ENCODE peak calls at places on chromosomes 3 and 15, in ten cellular contexts. J is GM23338, Y is hepatocyte, C is glutamatergic neuron, Q is GM12865, R is pancreas, N is AG04450, S is fibroblast of lung, H is AG10803, P is endothelial cell. U is an unnamed sample.

GRCh38 chr3:128559486-128560225 is 66.7 kb upstream of the GATA2 start:
- DNase-seq in J (peak; percentile 52), Y (no peak), C (no peak), Q (no peak), R (no peak), N (no peak), S (no peak), H (no peak), P (no peak), U (peak; percentile 43)

GRCh38 chr3:97821413-97821809 is 400 bp upstream of the CRYBG3 start:
- DNase-seq in J (peak; percentile 79), Y (peak; percentile 66), C (peak; percentile 48), Q (no peak), R (no peak), N (no peak), S (peak; percentile 62), H (no peak), P (peak; percentile 43), U (peak; percentile 65)

GRCh38 chr3:170585937-170586310 is at the start of gene SLC7A14:
- DNase-seq in J (peak; percentile 75), Y (no peak), C (peak; percentile 62), Q (no peak), R (no peak), N (no peak), S (no peak), H (no peak), P (no peak), U (no peak)

GRCh38 chr3:67529337-67529736 is 125.1 kb downstream of the SUCLG2 start:
- DNase-seq in J (no peak), Y (no peak), C (no peak), Q (no peak), R (no peak), N (no peak), S (no peak), H (no peak), P (no peak), U (no peak)

GRCh38 chr3:11389570-11390268 is 117.5 kb downstream of the ATG7 start:
- DNase-seq in J (no peak), Y (no peak), C (no peak), Q (no peak), R (no peak), N (no peak), S (peak; percentile 57), H (peak; percentile 64), P (no peak), U (no peak)

GRCh38 chr3:72829701-72830100 is 18.5 kb downstream of the SHQ1 start:
- DNase-seq in J (no peak), Y (no peak), C (no peak), Q (no peak), R (no peak), N (no peak), S (no peak), H (peak; percentile 82), P (no peak), U (no peak)

GRCh38 chr3:172074578-172074977 is 35.2 kb downstream of the FNDC3B start:
- DNase-seq in J (no peak), Y (no peak), C (no peak), Q (no peak), R (no peak), N (no peak), S (peak; percentile 28), H (peak; percentile 65), P (no peak), U (no peak)

GRCh38 chr3:119825820-119826219 is 43.9 kb downstream of the NR1I2 start:
- DNase-seq in J (no peak), Y (peak; percentile 31), C (no peak), Q (no peak), R (no peak), N (no peak), S (no peak), H (no peak), P (no peak), U (no peak)

GRCh38 chr3:194003128-194004057 is 132.6 kb upstream of the HES1 start:
- DNase-seq in J (peak; percentile 68), Y (peak; percentile 94), C (peak; percentile 71), Q (peak; percentile 51), R (peak; percentile 85), N (peak; percentile 47), S (peak; percentile 95), H (peak; percentile 95), P (peak; percentile 50), U (peak; percentile 65)

GRCh38 chr3:129526121-129526900 is 2.1 kb upstream of the RHO start:
- DNase-seq in J (no peak), Y (no peak), C (no peak), Q (peak; percentile 60), R (no peak), N (no peak), S (no peak), H (no peak), P (no peak), U (no peak)

GRCh38 chr15:84766461-84767005 is 18.1 kb downstream of the ZNF592 start:
- DNase-seq in J (no peak), Y (no peak), C (no peak), Q (no peak), R (no peak), N (no peak), S (no peak), H (no peak), P (no peak), U (no peak)

GRCh38 chr15:84762840-84763572 is 14.6 kb downstream of the ZNF592 start:
- DNase-seq in J (no peak), Y (no peak), C (no peak), Q (no peak), R (no peak), N (no peak), S (no peak), H (no peak), P (no peak), U (no peak)

GRCh38 chr15:84764989-84765388 is 16.6 kb downstream of the ZNF592 start:
- DNase-seq in J (no peak), Y (no peak), C (no peak), Q (no peak), R (no peak), N (no peak), S (no peak), H (no peak), P (no peak), U (no peak)

GRCh38 chr15:84765675-84766074 is 17.3 kb downstream of the ZNF592 start:
- DNase-seq in J (no peak), Y (no peak), C (no peak), Q (no peak), R (no peak), N (no peak), S (no peak), H (no peak), P (no peak), U (no peak)

GRCh38 chr15:84764585-84764984 is 16.2 kb downstream of the ZNF592 start:
- DNase-seq in J (no peak), Y (no peak), C (no peak), Q (no peak), R (no peak), N (no peak), S (no peak), H (no peak), P (no peak), U (no peak)
- TF ChIP-seq CTCF in J (no peak), Y (no peak), C (no peak), Q (no peak), R (no peak), N (no peak), S (no peak), H (no peak), P (no peak), U (no peak)

DNA sequence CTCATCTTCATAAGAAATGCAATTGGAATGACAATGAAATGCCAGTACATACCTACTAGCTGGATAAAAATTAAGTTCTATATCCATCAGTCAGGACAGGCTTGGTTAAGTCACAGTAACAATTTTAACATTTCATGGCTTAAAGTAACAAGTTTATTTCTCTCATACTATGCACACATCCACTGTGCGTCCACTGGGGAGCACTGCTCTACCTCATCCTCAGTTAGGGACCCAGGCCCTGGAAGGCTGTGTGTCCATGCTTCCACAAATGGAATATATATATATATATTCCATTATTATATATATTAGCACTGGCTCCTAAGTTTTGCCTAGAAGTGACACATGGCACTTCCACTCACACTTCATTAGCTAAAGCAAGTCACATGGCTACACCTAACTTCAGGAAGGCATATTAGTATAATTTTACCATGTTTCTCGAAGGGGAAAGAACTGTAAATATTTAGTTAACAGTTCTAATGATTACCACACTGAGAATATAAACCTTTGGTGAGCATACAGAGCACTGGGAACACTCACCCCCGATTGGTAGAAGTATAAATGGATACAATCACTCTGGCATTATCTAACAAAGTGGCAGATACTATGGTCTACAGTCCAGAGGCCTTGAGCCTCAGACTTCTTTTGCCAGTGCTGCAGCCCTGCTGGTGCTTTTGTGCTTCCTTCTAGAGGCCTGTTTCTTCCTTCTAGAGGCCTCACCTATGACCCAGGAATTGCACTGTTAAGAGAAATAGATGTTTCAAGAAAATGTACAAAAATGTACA is 28.6 kb downstream of the AP3S2 start:
- DNase-seq in J (no peak), Y (no peak), C (no peak), Q (no peak), R (no peak), N (no peak), S (no peak), H (no peak), P (no peak), U (no peak)
- TF ChIP-seq CTCF in J (no peak), Y (peak; percentile 11), C (no peak), Q (no peak), R (no peak), N (no peak), S (no peak), H (no peak), P (no peak), U (no peak)

GRCh38 chr3:38247366-38248035 is 18.1 kb upstream of the SLC22A13 start:
- DNase-seq in J (no peak), Y (peak; percentile 26), C (no peak), Q (no peak), R (no peak), N (peak; percentile 64), S (peak; percentile 88), H (peak; percentile 87), P (no peak), U (no peak)
- TF ChIP-seq CTCF in J (no peak), Y (peak; percentile 17), C (no peak), Q (no peak), R (no peak), N (peak; percentile 43), S (peak; percentile 51), H (peak; percentile 43), P (no peak), U (no peak)

GRCh38 chr3:13106308-13106970 is 33.2 kb upstream of the IQSEC1 start:
- DNase-seq in J (no peak), Y (no peak), C (no peak), Q (no peak), R (no peak), N (no peak), S (no peak), H (no peak), P (no peak), U (no peak)

GRCh38 chr3:13107661-13108060 is 34.4 kb upstream of the IQSEC1 start:
- DNase-seq in J (no peak), Y (no peak), C (no peak), Q (no peak), R (no peak), N (no peak), S (no peak), H (no peak), P (no peak), U (no peak)

GRCh38 chr3:13104511-13104910 is 31.3 kb upstream of the IQSEC1 start:
- DNase-seq in J (no peak), Y (no peak), C (no peak), Q (no peak), R (no peak), N (no peak), S (no peak), H (no peak), P (no peak), U (no peak)

GRCh38 chr3:13105181-13105580 is 32.0 kb upstream of the IQSEC1 start:
- DNase-seq in J (no peak), Y (no peak), C (no peak), Q (no peak), R (no peak), N (no peak), S (no peak), H (no peak), P (no peak), U (no peak)

GRCh38 chr3:13105851-13106250 is 32.6 kb upstream of the IQSEC1 start:
- DNase-seq in J (peak; percentile 36), Y (no peak), C (no peak), Q (no peak), R (no peak), N (no peak), S (no peak), H (no peak), P (no peak), U (no peak)
- TF ChIP-seq CTCF in J (peak; percentile 11), Y (no peak), C (no peak), Q (peak; percentile 8), R (no peak), N (no peak), S (no peak), H (no peak), P (no peak), U (no peak)

U was measured in activated CD8-positive, alpha-beta T cell treated with anti-CD3 and anti-CD28 coated beads for 36 hours.